ENCODE peak calls at places on chromosome 1, in ten cellular contexts. H, P, O, E, K, S, U, Z, M and B are unnamed samples.

GRCh38 chr1:110559157-110559556 is 40.2 kb upstream of the KCNA10 start:
- DNase-seq in H (no peak), P (no peak), O (no peak), E (no peak), K (no peak), S (no peak), U (no peak), Z (no peak), M (peak; percentile 1), B (no peak)

GRCh38 chr1:242569867-242570266 is 45.4 kb upstream of the PLD5 start:
- DNase-seq in H (no peak), P (no peak), O (no peak), E (no peak), K (no peak), S (no peak), U (no peak), Z (no peak), M (no peak), B (no peak)

GRCh38 chr1:244665771-244666217 is 12.9 kb downstream of the DESI2 start:
- DNase-seq in H (no peak), P (no peak), O (peak; percentile 63), E (no peak), K (no peak), S (no peak), U (no peak), Z (no peak), M (peak; percentile 45), B (no peak)

GRCh38 chr1:228190182-228190581 is 17.7 kb upstream of the OBSCN start:
- DNase-seq in H (no peak), P (no peak), O (no peak), E (no peak), K (no peak), S (no peak), U (no peak), Z (peak; percentile 46), M (no peak), B (no peak)

GRCh38 chr1:154744352-154744751 is 125.7 kb downstream of the KCNN3 start:
- DNase-seq in H (no peak), P (no peak), O (no peak), E (no peak), K (no peak), S (no peak), U (no peak), Z (no peak), M (no peak), B (no peak)

GRCh38 chr1:20194770-20195463 is 8.6 kb upstream of the PLA2G2C start:
- DNase-seq in H (peak; percentile 57), P (peak; percentile 64), O (peak; percentile 81), E (peak; percentile 88), K (peak; percentile 68), S (peak; percentile 66), U (no peak), Z (no peak), M (peak; percentile 36), B (peak; percentile 88)

GRCh38 chr1:25100151-25100841 is 132.0 kb downstream of the SYF2 start:
- DNase-seq in H (no peak), P (no peak), O (no peak), E (no peak), K (no peak), S (no peak), U (no peak), Z (no peak), M (no peak), B (no peak)

GRCh38 chr1:156801409-156802121 is 15.1 kb downstream of the SH2D2A start:
- DNase-seq in H (no peak), P (peak; percentile 20), O (no peak), E (no peak), K (no peak), S (no peak), U (no peak), Z (no peak), M (peak; percentile 54), B (no peak)

GRCh38 chr1:92298213-92298572 is 594 bp downstream of the GLMN start:
- DNase-seq in H (no peak), P (no peak), O (no peak), E (no peak), K (no peak), S (no peak), U (no peak), Z (no peak), M (no peak), B (no peak)

GRCh38 chr1:82485591-82486369 is 685.0 kb downstream of the ADGRL2 start:
- DNase-seq in H (no peak), P (peak; percentile 62), O (no peak), E (no peak), K (peak; percentile 14), S (no peak), U (no peak), Z (no peak), M (no peak), B (no peak)

GRCh38 chr1:66331641-66332523 is 202.1 kb upstream of the SGIP1 start:
- DNase-seq in H (peak; percentile 97), P (peak; percentile 40), O (peak; percentile 61), E (peak; percentile 74), K (peak; percentile 39), S (peak; percentile 50), U (no peak), Z (peak; percentile 79), M (peak; percentile 85), B (peak; percentile 78)

GRCh38 chr1:229454056-229454455 is 20.2 kb upstream of the ACTA1 start:
- DNase-seq in H (no peak), P (no peak), O (no peak), E (no peak), K (no peak), S (no peak), U (no peak), Z (no peak), M (no peak), B (no peak)

GRCh38 chr1:15808955-15809354 is 1.5 kb upstream of the UQCRHL start:
- DNase-seq in H (no peak), P (no peak), O (no peak), E (no peak), K (no peak), S (no peak), U (peak; percentile 42), Z (no peak), M (no peak), B (no peak)

DNA sequence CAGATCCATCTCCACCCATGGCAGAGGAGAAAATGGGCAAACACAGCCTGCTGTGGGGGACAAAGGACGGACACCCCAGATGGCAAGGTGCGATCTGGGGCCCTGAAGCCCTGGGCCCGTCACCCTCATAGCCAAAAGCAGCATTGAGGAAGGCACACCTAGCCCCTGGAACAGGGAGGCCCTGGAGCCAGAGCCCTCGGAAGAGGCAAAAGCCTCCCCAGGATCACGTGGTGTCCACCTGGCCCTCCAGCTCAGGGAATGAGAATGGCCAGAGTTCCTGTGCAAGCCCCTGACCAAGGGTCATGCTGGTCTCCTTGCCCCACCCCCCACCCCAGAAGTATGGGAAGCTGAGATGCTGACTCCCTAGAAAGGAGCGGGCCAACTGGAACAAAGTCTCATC is 971 bp upstream of the PDZK1IP1 start:
- DNase-seq in H (no peak), P (no peak), O (no peak), E (peak; percentile 50), K (no peak), S (no peak), U (no peak), Z (no peak), M (no peak), B (no peak)
- H3K27ac ChIP-seq in H (no peak overlapping the region), P (no peak overlapping the region), O (no peak overlapping the region), E (peak overlapping the region; percentile 84), K (peak overlapping the region; percentile 87), S (no peak overlapping the region), U (no peak overlapping the region), Z (peak overlapping the region; percentile 75), M (no peak overlapping the region), B (peak overlapping the region; percentile 78)

GRCh38 chr1:212699104-212699838 is 369 bp downstream of the BATF3 start:
- DNase-seq in H (peak; percentile 18), P (peak; percentile 26), O (peak; percentile 63), E (peak; percentile 84), K (peak; percentile 34), S (peak; percentile 44), U (no peak), Z (peak; percentile 69), M (peak; percentile 32), B (peak; percentile 50)
- TF ChIP-seq CTCF in H (peak; percentile 33), P (peak; percentile 53), O (peak; percentile 71), E (peak; percentile 51), K (peak; percentile 45), S (peak; percentile 64), U (peak; percentile 59), Z (no peak), M (peak; percentile 65), B (peak; percentile 45)

GRCh38 chr1:223189903-223190724 is 47.1 kb upstream of the TLR5 start:
- DNase-seq in H (no peak), P (no peak), O (no peak), E (no peak), K (no peak), S (peak; percentile 23), U (peak; percentile 92), Z (no peak), M (peak; percentile 31), B (no peak)
- H3K27ac ChIP-seq in H (no peak overlapping the region), P (no peak overlapping the region), O (no peak overlapping the region), E (no peak overlapping the region), K (no peak overlapping the region), S (no peak overlapping the region), U (peak overlapping the region; percentile 70), Z (no peak overlapping the region), M (no peak overlapping the region), B (no peak overlapping the region)

GRCh38 chr1:4674676-4675075 is 20.3 kb downstream of the AJAP1 start:
- DNase-seq in H (no peak), P (no peak), O (no peak), E (no peak), K (no peak), S (no peak), U (no peak), Z (no peak), M (no peak), B (peak; percentile 34)
- TF ChIP-seq CTCF in H (no peak), P (no peak), O (no peak), E (no peak), K (no peak), S (no peak), U (no peak), Z (no peak), M (no peak), B (no peak)

GRCh38 chr1:85289848-85290335 is 13.5 kb upstream of the BCL10 start:
- DNase-seq in H (no peak), P (no peak), O (peak; percentile 55), E (no peak), K (no peak), S (no peak), U (peak; percentile 55), Z (no peak), M (no peak), B (no peak)

GRCh38 chr1:85295006-85295431 is 18.6 kb upstream of the BCL10 start:
- DNase-seq in H (peak; percentile 91), P (no peak), O (no peak), E (no peak), K (no peak), S (no peak), U (peak; percentile 98), Z (no peak), M (peak; percentile 58), B (no peak)

GRCh38 chr1:85295654-85296053 is 19.2 kb upstream of the BCL10 start:
- DNase-seq in H (no peak), P (no peak), O (no peak), E (no peak), K (no peak), S (no peak), U (peak; percentile 31), Z (no peak), M (no peak), B (no peak)

GRCh38 chr1:85289207-85289847 is 12.9 kb upstream of the BCL10 start:
- DNase-seq in H (peak; percentile 70), P (no peak), O (no peak), E (no peak), K (no peak), S (no peak), U (peak; percentile 99), Z (no peak), M (peak; percentile 97), B (no peak)

GRCh38 chr1:85290826-85291225 is 14.4 kb upstream of the BCL10 start:
- DNase-seq in H (no peak), P (no peak), O (no peak), E (no peak), K (no peak), S (no peak), U (no peak), Z (no peak), M (no peak), B (no peak)
- H3K27ac ChIP-seq in H (no peak overlapping the region), P (no peak overlapping the region), O (no peak overlapping the region), E (no peak overlapping the region), K (no peak overlapping the region), S (no peak overlapping the region), U (peak overlapping the region; percentile 91), Z (no peak overlapping the region), M (no peak overlapping the region), B (no peak overlapping the region)